ENCODE peak calls at places on chromosomes 7 and 10, in nine cellular contexts. C is germinal center; B is stimulated activated CD4-positive, alpha-beta T cell treated with anti-CD3 and anti-CD28 coated beads, Interleukin-12 subunit alpha, Interleukin-12 subunit beta, amount 100 ng/mL, for 24 hours; I is OCI-LY7; F is astrocyte; J is suprapubic skin; Y is coronary artery; L is nephron progenitor cell; H is lower lobe of right lung. V is an unnamed sample.

GRCh38 chr7:84236398-84236797 is 41.8 kb upstream of the SEMA3A start:
- DNase-seq in Y (no peak), C (no peak), H (no peak), J (no peak), L (no peak), B (no peak), I (no peak), F (peak), V (no peak)

GRCh38 chr10:102230264-102230860 is 4.3 kb downstream of the ELOVL3 start:
- DNase-seq in B (peak), J (no peak), C (peak), I (no peak), H (peak), L (peak), F (no peak), Y (peak), V (no peak)

GRCh38 chr10:103547391-103547946 is 54.0 kb downstream of the NEURL1 start:
- DNase-seq in F (no peak), L (no peak), H (no peak), J (peak), I (no peak), Y (no peak), C (no peak), B (no peak), V (no peak)

GRCh38 chr7:16315280-16315679 is 106.1 kb downstream of the CRPPA start:
- DNase-seq in C (no peak), B (no peak), I (no peak), Y (no peak), F (no peak), H (no peak), J (no peak), L (no peak), V (no peak)

GRCh38 chr7:19851504-19851903 is 78.1 kb upstream of the TMEM196 start:
- DNase-seq in F (no peak), Y (no peak), C (no peak), J (no peak), H (no peak), L (no peak), I (no peak), B (no peak), V (no peak)

GRCh38 chr7:149856-150636 is 42.3 kb upstream of the FAM20C start:
- DNase-seq in J (peak), F (no peak), I (no peak), B (peak), Y (no peak), L (peak), H (peak), C (no peak), V (peak)

GRCh38 chr7:1555813-1556540 is at the start of gene TMEM184A:
- DNase-seq in Y (peak), L (no peak), F (no peak), I (peak), J (no peak), H (peak), C (peak), B (peak), V (peak)

GRCh38 chr10:59558066-59558465 is 151.6 kb downstream of the SLC16A9 start:
- DNase-seq in Y (no peak), B (no peak), J (no peak), F (no peak), I (no peak), L (no peak), C (no peak), H (no peak), V (no peak)

GRCh38 chr10:14519785-14520184 is 189.1 kb upstream of the FRMD4A start:
- DNase-seq in H (no peak), F (no peak), L (no peak), J (no peak), B (no peak), C (no peak), Y (no peak), I (no peak), V (no peak)

GRCh38 chr7:50369408-50370026 is 65.0 kb downstream of the IKZF1 start:
- DNase-seq in C (peak), B (no peak), J (no peak), L (peak), H (no peak), Y (no peak), I (peak), F (no peak), V (no peak)

GRCh38 chr10:113552723-113553122 is at the start of gene HABP2:
- DNase-seq in I (no peak), H (no peak), L (no peak), Y (no peak), B (no peak), F (no peak), J (no peak), C (no peak), V (no peak)

GRCh38 chr7:34453150-34453549 is 204.9 kb upstream of the NPSR1 start:
- DNase-seq in L (no peak), I (no peak), Y (no peak), C (no peak), H (no peak), F (peak), J (no peak), B (no peak), V (no peak)

GRCh38 chr10:33422779-33423520 is 88.5 kb upstream of the NRP1 start:
- DNase-seq in B (no peak), C (no peak), H (no peak), F (no peak), J (no peak), Y (no peak), L (no peak), I (no peak), V (no peak)

GRCh38 chr7:157813741-157814661 is 477.2 kb downstream of the DNAJB6 start:
- DNase-seq in B (no peak), L (no peak), J (no peak), F (no peak), H (peak), C (no peak), Y (no peak), I (no peak), V (peak)

GRCh38 chr7:33137098-33137497 is 7.7 kb downstream of the BBS9 start:
- DNase-seq in I (no peak), C (no peak), B (no peak), L (no peak), F (no peak), H (no peak), Y (no peak), J (no peak), V (no peak)

GRCh38 chr10:3217853-3218252 is 45.3 kb upstream of the PITRM1 start:
- DNase-seq in H (no peak), Y (no peak), I (no peak), C (no peak), L (no peak), B (no peak), J (no peak), F (no peak), V (no peak)

GRCh38 chr10:71268247-71268691 is 50.8 kb upstream of the SLC29A3 start:
- DNase-seq in Y (no peak), B (no peak), I (no peak), H (no peak), L (peak), J (no peak), F (peak), C (no peak), V (peak)